ENCODE peak calls at places on chromosomes 4 and X, in nine cellular contexts. One of them, this sample, is unnamed.

GRCh38 chr4:169861592-169861991 is 103.8 kb upstream of the HPF1 start:
- DNase-seq in GM10248: no peak
- DNase-seq in germinal center: no peak
- DNase-seq in activated T-cell treated with anti-CD3 and anti-CD28 coated beads, Interleukin-2, amount 50 U/mL, for 72 hours: no peak
- DNase-seq in HCEC 1CT: no peak
- DNase-seq in activated T-helper 1 cell treated with anti-CD3 and anti-CD28 coated beads, Interleukin-2, amount 50 U/mL, for 16 hours: no peak
- DNase-seq in EH: no peak
- DNase-seq in tibial nerve: no peak
- DNase-seq in stimulated activated naive CD4-positive, alpha-beta T cell: no peak
- DNase-seq in this sample: no peak

GRCh38 chr4:184655889-184656869 is 6.6 kb downstream of the PRIMPOL start:
- DNase-seq in GM10248: no peak
- DNase-seq in germinal center: no peak
- DNase-seq in activated T-cell treated with anti-CD3 and anti-CD28 coated beads, Interleukin-2, amount 50 U/mL, for 72 hours: no peak
- DNase-seq in HCEC 1CT: no peak
- DNase-seq in activated T-helper 1 cell treated with anti-CD3 and anti-CD28 coated beads, Interleukin-2, amount 50 U/mL, for 16 hours: no peak
- DNase-seq in EH: no peak
- DNase-seq in tibial nerve: no peak
- DNase-seq in stimulated activated naive CD4-positive, alpha-beta T cell: no peak
- DNase-seq in this sample: no peak

GRCh38 chrX:31376408-31376807 is 304.6 kb upstream of the FTHL17 start:
- DNase-seq in GM10248: no peak
- DNase-seq in germinal center: no peak
- DNase-seq in activated T-cell treated with anti-CD3 and anti-CD28 coated beads, Interleukin-2, amount 50 U/mL, for 72 hours: no peak
- DNase-seq in HCEC 1CT: no peak
- DNase-seq in activated T-helper 1 cell treated with anti-CD3 and anti-CD28 coated beads, Interleukin-2, amount 50 U/mL, for 16 hours: no peak
- DNase-seq in EH: no peak
- DNase-seq in tibial nerve: no peak
- DNase-seq in stimulated activated naive CD4-positive, alpha-beta T cell: no peak
- DNase-seq in this sample: no peak

GRCh38 chrX:21056636-21057035 is 317.6 kb upstream of the CNKSR2 start:
- DNase-seq in GM10248: no peak
- DNase-seq in germinal center: no peak
- DNase-seq in activated T-cell treated with anti-CD3 and anti-CD28 coated beads, Interleukin-2, amount 50 U/mL, for 72 hours: no peak
- DNase-seq in HCEC 1CT: no peak
- DNase-seq in activated T-helper 1 cell treated with anti-CD3 and anti-CD28 coated beads, Interleukin-2, amount 50 U/mL, for 16 hours: no peak
- DNase-seq in EH: no peak
- DNase-seq in tibial nerve: no peak
- DNase-seq in stimulated activated naive CD4-positive, alpha-beta T cell: no peak
- DNase-seq in this sample: no peak

GRCh38 chrX:43743100-43743822 is 87.2 kb downstream of the MAOA start:
- DNase-seq in GM10248: no peak
- DNase-seq in germinal center: no peak
- DNase-seq in activated T-cell treated with anti-CD3 and anti-CD28 coated beads, Interleukin-2, amount 50 U/mL, for 72 hours: no peak
- DNase-seq in HCEC 1CT: no peak
- DNase-seq in activated T-helper 1 cell treated with anti-CD3 and anti-CD28 coated beads, Interleukin-2, amount 50 U/mL, for 16 hours: no peak
- DNase-seq in EH: no peak
- DNase-seq in tibial nerve: no peak
- DNase-seq in stimulated activated naive CD4-positive, alpha-beta T cell: no peak
- DNase-seq in this sample: no peak

GRCh38 chr4:168092176-168092712 is at the start of gene ANXA10:
- DNase-seq in GM10248: no peak
- DNase-seq in germinal center: no peak
- DNase-seq in activated T-cell treated with anti-CD3 and anti-CD28 coated beads, Interleukin-2, amount 50 U/mL, for 72 hours: no peak
- DNase-seq in HCEC 1CT: no peak
- DNase-seq in activated T-helper 1 cell treated with anti-CD3 and anti-CD28 coated beads, Interleukin-2, amount 50 U/mL, for 16 hours: no peak
- DNase-seq in EH: no peak
- DNase-seq in tibial nerve: no peak
- DNase-seq in stimulated activated naive CD4-positive, alpha-beta T cell: no peak
- DNase-seq in this sample: no peak

GRCh38 chrX:153645151-153645550 is 1.9 kb upstream of the DUSP9 start:
- DNase-seq in GM10248: no peak
- DNase-seq in germinal center: no peak
- DNase-seq in activated T-cell treated with anti-CD3 and anti-CD28 coated beads, Interleukin-2, amount 50 U/mL, for 72 hours: no peak
- DNase-seq in HCEC 1CT: no peak
- DNase-seq in activated T-helper 1 cell treated with anti-CD3 and anti-CD28 coated beads, Interleukin-2, amount 50 U/mL, for 16 hours: no peak
- DNase-seq in EH: no peak
- DNase-seq in tibial nerve: no peak
- DNase-seq in stimulated activated naive CD4-positive, alpha-beta T cell: no peak
- DNase-seq in this sample: no peak

GRCh38 chrX:153414838-153415552 is 3.7 kb downstream of the ZFP92 start:
- DNase-seq in GM10248: no peak
- DNase-seq in germinal center: no peak
- DNase-seq in activated T-cell treated with anti-CD3 and anti-CD28 coated beads, Interleukin-2, amount 50 U/mL, for 72 hours: no peak
- DNase-seq in HCEC 1CT: peak
- DNase-seq in activated T-helper 1 cell treated with anti-CD3 and anti-CD28 coated beads, Interleukin-2, amount 50 U/mL, for 16 hours: no peak
- DNase-seq in EH: no peak
- DNase-seq in tibial nerve: no peak
- DNase-seq in stimulated activated naive CD4-positive, alpha-beta T cell: no peak
- DNase-seq in this sample: no peak

GRCh38 chr4:20109395-20109794 is 142.3 kb upstream of the SLIT2 start:
- DNase-seq in GM10248: no peak
- DNase-seq in germinal center: no peak
- DNase-seq in activated T-cell treated with anti-CD3 and anti-CD28 coated beads, Interleukin-2, amount 50 U/mL, for 72 hours: no peak
- DNase-seq in HCEC 1CT: no peak
- DNase-seq in activated T-helper 1 cell treated with anti-CD3 and anti-CD28 coated beads, Interleukin-2, amount 50 U/mL, for 16 hours: no peak
- DNase-seq in EH: peak
- DNase-seq in tibial nerve: no peak
- DNase-seq in stimulated activated naive CD4-positive, alpha-beta T cell: no peak
- DNase-seq in this sample: no peak

GRCh38 chr4:78818530-78818929 is 42.4 kb downstream of the BMP2K start:
- DNase-seq in GM10248: no peak
- DNase-seq in germinal center: no peak
- DNase-seq in activated T-cell treated with anti-CD3 and anti-CD28 coated beads, Interleukin-2, amount 50 U/mL, for 72 hours: no peak
- DNase-seq in HCEC 1CT: no peak
- DNase-seq in activated T-helper 1 cell treated with anti-CD3 and anti-CD28 coated beads, Interleukin-2, amount 50 U/mL, for 16 hours: no peak
- DNase-seq in EH: no peak
- DNase-seq in tibial nerve: no peak
- DNase-seq in stimulated activated naive CD4-positive, alpha-beta T cell: no peak
- DNase-seq in this sample: no peak

GRCh38 chr4:41442818-41443217 is 95.1 kb upstream of the LIMCH1 start:
- DNase-seq in GM10248: no peak
- DNase-seq in germinal center: no peak
- DNase-seq in activated T-cell treated with anti-CD3 and anti-CD28 coated beads, Interleukin-2, amount 50 U/mL, for 72 hours: no peak
- DNase-seq in HCEC 1CT: no peak
- DNase-seq in activated T-helper 1 cell treated with anti-CD3 and anti-CD28 coated beads, Interleukin-2, amount 50 U/mL, for 16 hours: no peak
- DNase-seq in EH: peak
- DNase-seq in tibial nerve: no peak
- DNase-seq in stimulated activated naive CD4-positive, alpha-beta T cell: no peak
- DNase-seq in this sample: no peak

GRCh38 chrX:46589977-46590723 is 16.6 kb downstream of the CHST7 start:
- DNase-seq in GM10248: no peak
- DNase-seq in germinal center: no peak
- DNase-seq in activated T-cell treated with anti-CD3 and anti-CD28 coated beads, Interleukin-2, amount 50 U/mL, for 72 hours: no peak
- DNase-seq in HCEC 1CT: peak
- DNase-seq in activated T-helper 1 cell treated with anti-CD3 and anti-CD28 coated beads, Interleukin-2, amount 50 U/mL, for 16 hours: no peak
- DNase-seq in EH: peak
- DNase-seq in tibial nerve: no peak
- DNase-seq in stimulated activated naive CD4-positive, alpha-beta T cell: no peak
- DNase-seq in this sample: no peak

GRCh38 chr4:147447820-147448219 is 33.1 kb upstream of the EDNRA start:
- DNase-seq in GM10248: no peak
- DNase-seq in germinal center: no peak
- DNase-seq in activated T-cell treated with anti-CD3 and anti-CD28 coated beads, Interleukin-2, amount 50 U/mL, for 72 hours: no peak
- DNase-seq in HCEC 1CT: no peak
- DNase-seq in activated T-helper 1 cell treated with anti-CD3 and anti-CD28 coated beads, Interleukin-2, amount 50 U/mL, for 16 hours: no peak
- DNase-seq in EH: peak
- DNase-seq in tibial nerve: no peak
- DNase-seq in stimulated activated naive CD4-positive, alpha-beta T cell: no peak
- DNase-seq in this sample: no peak

GRCh38 chrX:44898411-44899221 is 25.6 kb downstream of the KDM6A start:
- DNase-seq in GM10248: no peak
- DNase-seq in germinal center: no peak
- DNase-seq in activated T-cell treated with anti-CD3 and anti-CD28 coated beads, Interleukin-2, amount 50 U/mL, for 72 hours: no peak
- DNase-seq in HCEC 1CT: no peak
- DNase-seq in activated T-helper 1 cell treated with anti-CD3 and anti-CD28 coated beads, Interleukin-2, amount 50 U/mL, for 16 hours: no peak
- DNase-seq in EH: no peak
- DNase-seq in tibial nerve: no peak
- DNase-seq in stimulated activated naive CD4-positive, alpha-beta T cell: no peak
- DNase-seq in this sample: no peak

GRCh38 chr4:14375816-14376215 is 626.5 kb upstream of the CPEB2 start:
- DNase-seq in GM10248: no peak
- DNase-seq in germinal center: no peak
- DNase-seq in activated T-cell treated with anti-CD3 and anti-CD28 coated beads, Interleukin-2, amount 50 U/mL, for 72 hours: no peak
- DNase-seq in HCEC 1CT: peak
- DNase-seq in activated T-helper 1 cell treated with anti-CD3 and anti-CD28 coated beads, Interleukin-2, amount 50 U/mL, for 16 hours: no peak
- DNase-seq in EH: peak
- DNase-seq in tibial nerve: no peak
- DNase-seq in stimulated activated naive CD4-positive, alpha-beta T cell: no peak
- DNase-seq in this sample: no peak

GRCh38 chr4:100424376-100424775 is 93.4 kb downstream of the EMCN start:
- DNase-seq in GM10248: no peak
- DNase-seq in germinal center: no peak
- DNase-seq in activated T-cell treated with anti-CD3 and anti-CD28 coated beads, Interleukin-2, amount 50 U/mL, for 72 hours: no peak
- DNase-seq in HCEC 1CT: no peak
- DNase-seq in activated T-helper 1 cell treated with anti-CD3 and anti-CD28 coated beads, Interleukin-2, amount 50 U/mL, for 16 hours: no peak
- DNase-seq in EH: no peak
- DNase-seq in tibial nerve: no peak
- DNase-seq in stimulated activated naive CD4-positive, alpha-beta T cell: no peak
- DNase-seq in this sample: no peak

GRCh38 chr4:94798808-94799207 is 41.1 kb downstream of the BMPR1B start:
- DNase-seq in GM10248: no peak
- DNase-seq in germinal center: no peak
- DNase-seq in activated T-cell treated with anti-CD3 and anti-CD28 coated beads, Interleukin-2, amount 50 U/mL, for 72 hours: no peak
- DNase-seq in HCEC 1CT: no peak
- DNase-seq in activated T-helper 1 cell treated with anti-CD3 and anti-CD28 coated beads, Interleukin-2, amount 50 U/mL, for 16 hours: no peak
- DNase-seq in EH: no peak
- DNase-seq in tibial nerve: no peak
- DNase-seq in stimulated activated naive CD4-positive, alpha-beta T cell: no peak
- DNase-seq in this sample: no peak

GRCh38 chrX:19697416-19697815 is 182.1 kb upstream of the MAP3K15 start:
- DNase-seq in GM10248: no peak
- DNase-seq in germinal center: no peak
- DNase-seq in activated T-cell treated with anti-CD3 and anti-CD28 coated beads, Interleukin-2, amount 50 U/mL, for 72 hours: no peak
- DNase-seq in HCEC 1CT: peak
- DNase-seq in activated T-helper 1 cell treated with anti-CD3 and anti-CD28 coated beads, Interleukin-2, amount 50 U/mL, for 16 hours: no peak
- DNase-seq in EH: no peak
- DNase-seq in tibial nerve: no peak
- DNase-seq in stimulated activated naive CD4-positive, alpha-beta T cell: no peak
- DNase-seq in this sample: no peak

GRCh38 chr4:175542787-175543186 is 269.3 kb downstream of the GPM6A start:
- DNase-seq in GM10248: no peak
- DNase-seq in germinal center: no peak
- DNase-seq in activated T-cell treated with anti-CD3 and anti-CD28 coated beads, Interleukin-2, amount 50 U/mL, for 72 hours: no peak
- DNase-seq in HCEC 1CT: no peak
- DNase-seq in activated T-helper 1 cell treated with anti-CD3 and anti-CD28 coated beads, Interleukin-2, amount 50 U/mL, for 16 hours: no peak
- DNase-seq in EH: peak
- DNase-seq in tibial nerve: no peak
- DNase-seq in stimulated activated naive CD4-positive, alpha-beta T cell: no peak
- DNase-seq in this sample: no peak

GRCh38 chr4:20552004-20552403 is 148.3 kb upstream of the PACRGL start:
- DNase-seq in GM10248: no peak
- DNase-seq in germinal center: no peak
- DNase-seq in activated T-cell treated with anti-CD3 and anti-CD28 coated beads, Interleukin-2, amount 50 U/mL, for 72 hours: no peak
- DNase-seq in HCEC 1CT: no peak
- DNase-seq in activated T-helper 1 cell treated with anti-CD3 and anti-CD28 coated beads, Interleukin-2, amount 50 U/mL, for 16 hours: no peak
- DNase-seq in EH: no peak
- DNase-seq in tibial nerve: no peak
- DNase-seq in stimulated activated naive CD4-positive, alpha-beta T cell: no peak
- DNase-seq in this sample: no peak

GRCh38 chr4:47483722-47484121 is 1.4 kb upstream of the ATP10D start:
- DNase-seq in GM10248: no peak
- DNase-seq in germinal center: peak
- DNase-seq in activated T-cell treated with anti-CD3 and anti-CD28 coated beads, Interleukin-2, amount 50 U/mL, for 72 hours: no peak
- DNase-seq in HCEC 1CT: no peak
- DNase-seq in activated T-helper 1 cell treated with anti-CD3 and anti-CD28 coated beads, Interleukin-2, amount 50 U/mL, for 16 hours: no peak
- DNase-seq in EH: peak
- DNase-seq in tibial nerve: no peak
- DNase-seq in stimulated activated naive CD4-positive, alpha-beta T cell: no peak
- DNase-seq in this sample: no peak

GRCh38 chrX:135086197-135086854 is 34.0 kb downstream of the ETDB start:
- DNase-seq in GM10248: peak
- DNase-seq in germinal center: peak
- DNase-seq in activated T-cell treated with anti-CD3 and anti-CD28 coated beads, Interleukin-2, amount 50 U/mL, for 72 hours: peak
- DNase-seq in HCEC 1CT: peak
- DNase-seq in activated T-helper 1 cell treated with anti-CD3 and anti-CD28 coated beads, Interleukin-2, amount 50 U/mL, for 16 hours: peak
- DNase-seq in EH: peak
- DNase-seq in tibial nerve: no peak
- DNase-seq in stimulated activated naive CD4-positive, alpha-beta T cell: no peak
- DNase-seq in this sample: no peak

GRCh38 chr4:14264437-14264836 is 636.9 kb upstream of the BOD1L1 start:
- DNase-seq in GM10248: no peak
- DNase-seq in germinal center: no peak
- DNase-seq in activated T-cell treated with anti-CD3 and anti-CD28 coated beads, Interleukin-2, amount 50 U/mL, for 72 hours: no peak
- DNase-seq in HCEC 1CT: no peak
- DNase-seq in activated T-helper 1 cell treated with anti-CD3 and anti-CD28 coated beads, Interleukin-2, amount 50 U/mL, for 16 hours: no peak
- DNase-seq in EH: peak
- DNase-seq in tibial nerve: no peak
- DNase-seq in stimulated activated naive CD4-positive, alpha-beta T cell: no peak
- DNase-seq in this sample: no peak

GRCh38 chr4:7426525-7427171 is 8.1 kb downstream of the PSAPL1 start:
- DNase-seq in GM10248: no peak
- DNase-seq in germinal center: no peak
- DNase-seq in activated T-cell treated with anti-CD3 and anti-CD28 coated beads, Interleukin-2, amount 50 U/mL, for 72 hours: no peak
- DNase-seq in HCEC 1CT: no peak
- DNase-seq in activated T-helper 1 cell treated with anti-CD3 and anti-CD28 coated beads, Interleukin-2, amount 50 U/mL, for 16 hours: no peak
- DNase-seq in EH: no peak
- DNase-seq in tibial nerve: no peak
- DNase-seq in stimulated activated naive CD4-positive, alpha-beta T cell: no peak
- DNase-seq in this sample: no peak

GRCh38 chr4:185774815-185775684 is 36.9 kb downstream of the SORBS2 start:
- DNase-seq in GM10248: no peak
- DNase-seq in germinal center: no peak
- DNase-seq in activated T-cell treated with anti-CD3 and anti-CD28 coated beads, Interleukin-2, amount 50 U/mL, for 72 hours: no peak
- DNase-seq in HCEC 1CT: peak
- DNase-seq in activated T-helper 1 cell treated with anti-CD3 and anti-CD28 coated beads, Interleukin-2, amount 50 U/mL, for 16 hours: no peak
- DNase-seq in EH: peak
- DNase-seq in tibial nerve: no peak
- DNase-seq in stimulated activated naive CD4-positive, alpha-beta T cell: no peak
- DNase-seq in this sample: no peak